ENCODE peak calls at places on chromosomes 5 and 9, in five cellular contexts. M, J, F, I and W are unnamed samples.

GRCh38 chr5:145829708-145830361 is 5.3 kb downstream of the PRELID2 start:
- DNase-seq in J (no peak), I (no peak), M (no peak), F (no peak), W (no peak)

GRCh38 chr5:136729901-136730355 is 364.6 kb upstream of the TRPC7 start:
- DNase-seq in I (peak; percentile 12), M (peak; percentile 34), J (no peak), F (no peak), W (peak; percentile 93)

GRCh38 chr5:79448336-79448735 is 65.6 kb downstream of the HOMER1 start:
- DNase-seq in F (no peak), M (no peak), I (no peak), J (no peak), W (peak; percentile 58)

GRCh38 chr9:32644698-32645097 is 9.2 kb upstream of the TAF1L start:
- DNase-seq in M (no peak), J (no peak), F (no peak), I (no peak), W (peak; percentile 90)

GRCh38 chr5:142769251-142769792 is 855 bp upstream of the ARHGAP26 start:
- DNase-seq in J (peak; percentile 42), I (peak; percentile 32), F (no peak), M (no peak), W (peak; percentile 58)

GRCh38 chr5:110951373-110951791 is 120.1 kb upstream of the TSLP start:
- DNase-seq in F (no peak), I (no peak), M (no peak), J (no peak), W (no peak)

GRCh38 chr9:108047264-108047663 is 557.7 kb upstream of the KLF4 start:
- DNase-seq in M (no peak), J (no peak), I (no peak), F (no peak), W (no peak)

GRCh38 chr5:103291606-103292005 is 33.0 kb downstream of the MACIR start:
- DNase-seq in F (no peak), M (no peak), J (no peak), I (no peak), W (no peak)

DNA sequence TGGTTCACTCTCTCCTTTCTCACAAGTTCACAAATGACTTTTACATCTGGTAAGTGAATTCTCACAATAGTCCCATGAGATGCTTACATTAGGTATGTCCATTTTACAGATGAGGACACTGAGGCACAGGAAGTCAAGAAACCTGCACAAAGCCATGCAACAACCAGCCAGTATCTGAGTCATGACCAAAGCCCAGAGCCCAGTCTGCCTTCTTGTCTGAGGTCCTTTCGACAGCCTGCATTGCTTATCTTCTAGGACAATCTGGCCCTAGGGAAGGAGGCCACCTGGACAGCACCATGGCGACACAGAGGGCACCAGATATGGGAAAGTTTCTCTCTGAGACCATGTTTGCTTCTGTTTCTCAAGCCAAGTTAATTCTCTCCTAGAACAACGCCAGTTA is 197.1 kb downstream of the NSG2 start:
- DNase-seq in I (no peak), J (no peak), F (no peak), M (no peak), W (no peak)
- H3K9me2 ChIP-seq in I (no peaks in the 10 kb centered on the region), J (no peaks in the 10 kb centered on the region), F (no peaks in the 10 kb centered on the region), M (no peaks in the 10 kb centered on the region), W (no peaks in the 10 kb centered on the region)

DNA sequence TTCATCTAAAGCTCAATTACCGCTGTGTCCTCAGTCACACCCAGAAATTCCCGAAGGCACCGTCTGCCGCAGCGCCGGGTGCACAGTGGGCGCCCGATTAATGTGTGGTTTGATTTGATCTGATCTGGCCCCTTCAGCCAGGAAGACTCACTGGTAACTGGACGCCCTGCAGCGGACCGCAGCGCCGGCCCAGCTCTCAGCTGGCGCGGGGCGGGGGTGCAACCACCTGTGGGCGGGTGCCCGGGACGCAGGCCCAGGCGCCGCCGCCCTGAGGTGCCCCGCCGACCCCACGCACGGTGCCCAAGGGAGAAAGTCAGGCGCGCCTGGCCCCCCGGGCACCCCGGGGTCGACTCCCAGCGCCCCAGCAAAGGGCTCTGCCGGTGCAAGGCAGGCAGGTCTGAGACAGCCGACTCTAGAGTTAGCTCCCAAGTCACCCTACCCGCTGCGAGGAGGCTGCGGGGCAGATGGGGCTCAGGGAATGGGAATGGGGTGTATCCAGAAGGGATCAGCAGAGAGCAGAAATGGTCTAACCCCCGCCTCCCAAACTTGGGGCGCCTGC is 1.7 kb downstream of the EPB41L4B start:
- DNase-seq in F (no peak), J (peak; percentile 53), I (peak; percentile 58), M (no peak), W (no peak)
- H2AFZ ChIP-seq in F (no peak overlapping the region), J (peak overlapping the region; percentile 59), I (no peak overlapping the region), M (no peak overlapping the region), W (no peak overlapping the region)

GRCh38 chr5:138491284-138491648 is 26.0 kb downstream of the EGR1 start:
- DNase-seq in M (no peak), I (no peak), J (no peak), F (no peak), W (no peak)
- H3K4me1 ChIP-seq in M (peaks cover 53% of the 10 kb centered on the region), I (peaks cover 37% of the 10 kb centered on the region), J (peaks cover 7% of the 10 kb centered on the region), F (peaks cover 17% of the 10 kb centered on the region), W (peaks cover 46% of the 10 kb centered on the region)

DNA sequence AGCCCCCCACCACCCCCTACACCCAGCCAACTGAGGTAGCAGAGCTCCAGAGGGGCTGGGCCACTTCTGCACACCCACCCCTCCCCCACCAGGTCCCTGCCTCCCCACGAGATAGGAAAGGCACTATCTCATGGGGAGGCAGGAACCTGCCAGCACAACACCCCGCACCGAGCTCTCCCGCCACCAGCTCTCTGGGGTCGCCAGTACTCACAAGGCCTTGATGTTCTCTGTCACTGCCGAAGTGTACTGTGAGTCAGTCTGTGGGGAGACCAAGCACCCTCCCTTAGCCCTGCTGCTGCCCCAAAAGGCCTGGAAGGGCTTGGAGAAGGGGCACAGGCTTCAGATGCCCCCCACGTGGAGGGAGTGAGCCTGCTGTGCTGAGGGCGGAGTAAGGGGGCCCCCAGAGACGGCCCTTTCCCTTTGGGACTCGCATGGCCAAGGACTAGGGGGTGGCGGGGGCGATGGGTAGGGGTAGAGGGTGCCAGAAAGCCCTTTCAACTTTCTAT is 5.9 kb downstream of the MGAT4B start:
- DNase-seq in F (no peak), J (no peak), M (no peak), I (no peak), W (no peak)
- H3K9me2 ChIP-seq in F (no peaks in the 10 kb centered on the region), J (no peaks in the 10 kb centered on the region), M (no peaks in the 10 kb centered on the region), I (no peaks in the 10 kb centered on the region), W (no peaks in the 10 kb centered on the region)

DNA sequence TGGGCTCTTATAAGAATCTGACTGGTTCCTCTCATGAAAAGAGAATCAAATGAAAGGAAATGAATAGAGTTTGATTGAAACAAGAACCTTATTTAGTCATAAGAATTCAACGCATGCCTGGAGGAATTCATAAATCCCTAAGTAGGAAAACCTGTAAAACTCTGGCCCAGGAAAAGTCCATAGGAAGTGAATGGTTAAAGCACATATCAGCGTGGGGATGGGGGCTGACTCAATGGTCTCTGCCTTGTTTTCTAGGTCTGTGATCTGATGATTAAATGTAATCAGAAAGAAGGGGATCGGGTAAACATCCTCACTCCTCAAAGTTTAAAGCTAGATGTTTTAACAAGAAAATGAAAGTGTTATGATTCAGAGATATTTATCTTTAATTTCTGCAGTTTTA is 759.4 kb upstream of the C9orf72 start:
- DNase-seq in M (no peak), J (no peak), F (no peak), I (no peak), W (no peak)
- H2AFZ ChIP-seq in M (no peak overlapping the region), J (no peak overlapping the region), F (no peak overlapping the region), I (peak overlapping the region; percentile 72), W (no peak overlapping the region)

DNA sequence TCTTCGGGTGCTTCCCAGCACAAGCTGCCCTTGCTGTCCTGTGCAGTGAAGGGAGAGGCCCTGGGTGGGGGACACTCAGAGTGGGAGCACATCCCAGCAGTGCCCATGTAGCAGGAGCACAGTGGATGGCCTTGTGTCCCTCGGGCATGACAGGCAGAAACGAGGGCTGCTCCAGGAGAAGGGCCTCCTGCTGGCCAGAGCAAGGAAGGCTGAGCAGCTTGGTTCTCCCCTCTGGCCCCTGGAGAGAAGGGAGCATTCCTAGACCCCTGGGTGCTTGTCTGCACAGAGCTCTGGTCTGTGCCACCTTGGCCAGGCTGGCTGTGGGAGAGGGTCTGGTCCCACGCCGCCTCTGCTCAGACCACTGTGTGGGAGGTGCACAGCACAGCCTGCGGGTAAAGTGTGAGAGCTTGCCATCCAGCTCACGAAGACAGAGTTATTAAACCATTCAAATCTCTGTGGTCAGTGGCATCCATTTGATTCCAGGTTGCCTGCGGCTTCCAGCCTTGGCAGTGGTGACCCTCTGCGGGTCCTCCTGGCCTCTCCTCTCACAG is 18.3 kb downstream of the FBXW5 start:
- DNase-seq in F (no peak), I (no peak), M (no peak), J (no peak), W (no peak)
- H3K4me1 ChIP-seq in F (no peaks in the 10 kb centered on the region), I (peaks cover 2% of the 10 kb centered on the region), M (no peaks in the 10 kb centered on the region), J (no peaks in the 10 kb centered on the region), W (no peaks in the 10 kb centered on the region)